ENCODE peak calls at places on chromosomes 11 and 22, in four cellular contexts. One of them, this sample, is unnamed.

GRCh38 chr11:113546757-113547507 is 71.7 kb upstream of the DRD2 start:
- DNase-seq in A549: no peak
- DNase-seq in SK-N-SH: no peak
- DNase-seq in tibial nerve: no peak
- DNase-seq in this sample: no peak

GRCh38 chr11:100152751-100153150 is 534.3 kb upstream of the ARHGAP42 start:
- DNase-seq in A549: no peak
- DNase-seq in SK-N-SH: no peak
- DNase-seq in tibial nerve: no peak
- DNase-seq in this sample: no peak

GRCh38 chr22:47797546-47797945 is 1035.1 kb downstream of the TBC1D22A start:
- DNase-seq in tibial nerve: no peak
- DNase-seq in A549: no peak
- DNase-seq in SK-N-SH: no peak
- DNase-seq in this sample: no peak

GRCh38 chr11:59175104-59175503 is 3.2 kb downstream of the DTX4 start:
- DNase-seq in tibial nerve: no peak
- DNase-seq in SK-N-SH: no peak
- DNase-seq in A549: no peak
- DNase-seq in this sample: no peak

GRCh38 chr11:95917188-95918036 is 6.5 kb downstream of the MTMR2 start:
- DNase-seq in SK-N-SH: peak; percentile 24
- DNase-seq in tibial nerve: no peak
- DNase-seq in A549: no peak
- DNase-seq in this sample: no peak

GRCh38 chr11:1220941-1221721 is 1.7 kb upstream of the MUC5B start:
- DNase-seq in tibial nerve: no peak
- DNase-seq in SK-N-SH: peak; percentile 19
- DNase-seq in A549: no peak
- DNase-seq in this sample: peak; percentile 61

GRCh38 chr11:121337740-121338272 is 45.2 kb downstream of the SC5D start:
- DNase-seq in SK-N-SH: no peak
- DNase-seq in A549: no peak
- DNase-seq in tibial nerve: peak; percentile 40
- DNase-seq in this sample: no peak

GRCh38 chr22:30235687-30236170 is 10.8 kb downstream of the LIF start:
- DNase-seq in tibial nerve: no peak
- DNase-seq in SK-N-SH: no peak
- DNase-seq in A549: peak; percentile 90
- DNase-seq in this sample: no peak

GRCh38 chr11:9150944-9151343 is 59.5 kb upstream of the SCUBE2 start:
- DNase-seq in tibial nerve: no peak
- DNase-seq in SK-N-SH: no peak
- DNase-seq in A549: no peak
- DNase-seq in this sample: no peak

GRCh38 chr11:69972351-69972802 is 105.7 kb upstream of the ANO1 start:
- DNase-seq in A549: no peak
- DNase-seq in SK-N-SH: no peak
- DNase-seq in tibial nerve: no peak
- DNase-seq in this sample: no peak

GRCh38 chr11:44733877-44734276 is 7.1 kb downstream of the TSPAN18 start:
- DNase-seq in A549: no peak
- DNase-seq in SK-N-SH: no peak
- DNase-seq in tibial nerve: no peak
- DNase-seq in this sample: no peak

GRCh38 chr11:47468598-47469214 is 19.8 kb upstream of the RAPSN start:
- DNase-seq in SK-N-SH: no peak
- DNase-seq in tibial nerve: no peak
- DNase-seq in A549: no peak
- DNase-seq in this sample: no peak

GRCh38 chr22:38570841-38571364 is 920 bp upstream of the DMC1 start:
- DNase-seq in SK-N-SH: peak; percentile 26
- DNase-seq in tibial nerve: no peak
- DNase-seq in A549: peak; percentile 28
- DNase-seq in this sample: peak; percentile 64

GRCh38 chr22:42701694-42702093 is 19.0 kb downstream of the A4GALT start:
- DNase-seq in SK-N-SH: no peak
- DNase-seq in A549: no peak
- DNase-seq in tibial nerve: no peak
- DNase-seq in this sample: no peak

GRCh38 chr11:71518506-71519471 is 8.3 kb upstream of the KRTAP5-7 start:
- DNase-seq in tibial nerve: no peak
- DNase-seq in SK-N-SH: no peak
- DNase-seq in A549: no peak
- DNase-seq in this sample: peak; percentile 44

GRCh38 chr11:119168471-119169271 is at the start of gene NLRX1:
- DNase-seq in SK-N-SH: peak; percentile 98
- DNase-seq in tibial nerve: peak; percentile 58
- DNase-seq in A549: peak; percentile 86
- DNase-seq in this sample: peak; percentile 91

GRCh38 chr11:11770921-11771484 is 70.8 kb upstream of the USP47 start:
- DNase-seq in SK-N-SH: no peak
- DNase-seq in A549: no peak
- DNase-seq in tibial nerve: no peak
- DNase-seq in this sample: no peak

GRCh38 chr11:78234006-78234405 is 45.3 kb downstream of the USP35 start:
- DNase-seq in SK-N-SH: no peak
- DNase-seq in A549: no peak
- DNase-seq in tibial nerve: no peak
- DNase-seq in this sample: no peak

GRCh38 chr11:117098269-117099231 is at the start of gene SIK3:
- DNase-seq in tibial nerve: peak; percentile 89
- DNase-seq in SK-N-SH: peak; percentile 100
- DNase-seq in A549: peak; percentile 86
- DNase-seq in this sample: peak; percentile 95

GRCh38 chr11:8283510-8284272 is 20.0 kb upstream of the LMO1 start:
- DNase-seq in A549: no peak
- DNase-seq in tibial nerve: no peak
- DNase-seq in SK-N-SH: peak; percentile 93
- DNase-seq in this sample: peak; percentile 73

GRCh38 chr22:27636716-27637503 is 164.6 kb downstream of the MN1 start:
- DNase-seq in tibial nerve: no peak
- DNase-seq in SK-N-SH: no peak
- DNase-seq in A549: no peak
- DNase-seq in this sample: no peak

GRCh38 chr22:29457730-29458129 is 19.3 kb downstream of the RFPL1 start:
- DNase-seq in tibial nerve: no peak
- DNase-seq in A549: peak; percentile 60
- DNase-seq in SK-N-SH: peak; percentile 78
- DNase-seq in this sample: no peak

GRCh38 chr22:48856308-48856615 is 971.4 kb downstream of the BRD1 start:
- DNase-seq in tibial nerve: no peak
- DNase-seq in A549: no peak
- DNase-seq in SK-N-SH: no peak
- DNase-seq in this sample: peak; percentile 65

GRCh38 chr11:75263944-75264349 is 23.4 kb downstream of the TPBGL start:
- DNase-seq in SK-N-SH: no peak
- DNase-seq in tibial nerve: no peak
- DNase-seq in A549: no peak
- DNase-seq in this sample: no peak

GRCh38 chr11:102733232-102733875 is 8.6 kb upstream of the MMP8 start:
- DNase-seq in tibial nerve: peak; percentile 14
- DNase-seq in A549: peak; percentile 64
- DNase-seq in SK-N-SH: peak; percentile 49
- DNase-seq in this sample: no peak
- H3K4me1 ChIP-seq in tibial nerve: no peaks in the 10 kb centered on the region
- H3K4me1 ChIP-seq in A549: no peaks in the 10 kb centered on the region
- H3K4me1 ChIP-seq in SK-N-SH: no peaks in the 10 kb centered on the region
- H3K4me1 ChIP-seq in this sample: no peaks in the 10 kb centered on the region

GRCh38 chr11:68010058-68011041 is at the start of gene ALDH3B1:
- DNase-seq in A549: peak; percentile 97
- DNase-seq in SK-N-SH: peak; percentile 52
- DNase-seq in tibial nerve: peak; percentile 97
- DNase-seq in this sample: peak; percentile 97
- TF ChIP-seq CTCF in A549: no peak
- TF ChIP-seq CTCF in SK-N-SH: no peak
- TF ChIP-seq CTCF in tibial nerve: peak; percentile 43
- TF ChIP-seq CTCF in this sample: no peak

GRCh38 chr22:46417769-46418168 is 82.3 kb downstream of the TRMU start:
- DNase-seq in tibial nerve: no peak
- DNase-seq in A549: no peak
- DNase-seq in SK-N-SH: no peak
- DNase-seq in this sample: no peak

GRCh38 chr22:46414704-46415103 is 79.2 kb downstream of the TRMU start:
- DNase-seq in tibial nerve: no peak
- DNase-seq in SK-N-SH: no peak
- DNase-seq in A549: no peak
- DNase-seq in this sample: no peak

GRCh38 chr22:46415816-46416536 is 80.5 kb downstream of the TRMU start:
- DNase-seq in SK-N-SH: no peak
- DNase-seq in A549: no peak
- DNase-seq in tibial nerve: no peak
- DNase-seq in this sample: no peak

GRCh38 chr22:46417268-46417580 is 81.7 kb downstream of the TRMU start:
- DNase-seq in SK-N-SH: no peak
- DNase-seq in tibial nerve: no peak
- DNase-seq in A549: no peak
- DNase-seq in this sample: no peak

DNA sequence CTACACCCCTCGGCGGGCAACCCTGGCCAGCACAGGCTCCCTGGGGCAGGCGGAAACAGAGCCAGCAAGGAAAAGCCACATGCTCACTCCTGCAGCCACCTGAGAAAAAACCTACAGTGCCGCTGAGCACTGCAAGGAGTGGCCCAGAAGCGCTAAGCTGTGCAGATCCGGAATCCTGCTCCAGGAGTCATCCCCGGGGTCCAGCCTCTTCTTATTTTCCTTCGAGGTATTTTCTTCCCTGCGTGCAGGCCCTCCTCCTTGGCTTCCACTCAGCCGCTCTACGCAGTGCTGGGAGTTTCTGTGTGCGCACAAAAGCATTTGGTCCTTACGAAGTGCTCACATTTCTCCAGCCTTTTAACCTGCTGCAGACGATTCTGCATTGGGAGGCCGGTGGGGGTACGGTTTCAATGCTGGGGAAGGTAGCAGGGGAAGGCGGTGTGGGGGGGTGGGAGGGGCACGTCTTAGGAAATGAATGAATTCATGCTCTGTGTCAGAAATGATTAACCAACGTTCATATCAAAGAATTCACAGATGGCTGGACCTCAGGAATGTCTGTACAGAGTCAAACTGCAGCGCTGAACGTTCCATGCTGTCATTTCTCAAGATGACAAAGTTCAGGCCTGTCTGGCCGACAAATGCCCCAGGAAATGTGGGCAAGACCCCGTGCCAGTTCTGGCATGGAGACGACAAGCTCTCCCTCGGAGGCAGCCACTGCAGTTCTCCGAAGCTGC is 81.2 kb downstream of the TRMU start:
- DNase-seq in A549: no peak
- DNase-seq in tibial nerve: no peak
- DNase-seq in SK-N-SH: no peak
- DNase-seq in this sample: no peak
- TF ChIP-seq EP300 in A549: no peak
- TF ChIP-seq EP300 in tibial nerve: no peak
- TF ChIP-seq EP300 in SK-N-SH: no peak
- TF ChIP-seq EP300 in this sample: no peak

DNA sequence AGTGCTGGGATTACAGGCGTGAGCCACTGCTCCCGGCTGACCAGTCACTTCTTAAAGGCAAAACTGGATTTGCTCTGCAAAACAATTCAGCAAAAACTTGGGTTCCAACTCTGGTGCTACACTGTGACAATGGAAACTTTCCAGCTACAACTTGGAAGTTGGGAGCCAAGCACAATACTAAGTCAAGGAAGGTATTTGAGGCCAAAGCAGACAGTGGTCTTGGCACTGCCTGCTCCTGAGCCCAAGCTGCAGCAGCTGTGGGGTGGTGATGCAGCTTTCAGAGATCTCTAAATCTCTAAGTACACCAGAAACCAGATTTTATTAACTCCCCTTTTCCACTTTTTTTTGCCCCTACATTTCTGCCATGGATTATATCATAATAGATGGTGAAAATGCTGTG is 17.5 kb downstream of the ADM start:
- DNase-seq in A549: no peak
- DNase-seq in SK-N-SH: no peak
- DNase-seq in tibial nerve: no peak
- DNase-seq in this sample: no peak
- H3K4me1 ChIP-seq in A549: peaks cover 58% of the 10 kb centered on the region
- H3K4me1 ChIP-seq in SK-N-SH: peaks cover 42% of the 10 kb centered on the region
- H3K4me1 ChIP-seq in tibial nerve: peaks cover 16% of the 10 kb centered on the region
- H3K4me1 ChIP-seq in this sample: peaks cover 43% of the 10 kb centered on the region

GRCh38 chr11:27693398-27693797 is 6.9 kb downstream of the BDNF start:
- DNase-seq in A549: no peak
- DNase-seq in tibial nerve: no peak
- DNase-seq in SK-N-SH: no peak
- DNase-seq in this sample: no peak

GRCh38 chr11:27696112-27696511 is 4.1 kb downstream of the BDNF start:
- DNase-seq in SK-N-SH: no peak
- DNase-seq in A549: no peak
- DNase-seq in tibial nerve: no peak
- DNase-seq in this sample: no peak

GRCh38 chr11:27696961-27697360 is 3.3 kb downstream of the BDNF start:
- DNase-seq in A549: no peak
- DNase-seq in tibial nerve: no peak
- DNase-seq in SK-N-SH: no peak
- DNase-seq in this sample: no peak

GRCh38 chr11:27697679-27698275 is 2.5 kb downstream of the BDNF start:
- DNase-seq in tibial nerve: no peak
- DNase-seq in A549: no peak
- DNase-seq in SK-N-SH: no peak
- DNase-seq in this sample: no peak

GRCh38 chr11:27694992-27695391 is 5.3 kb downstream of the BDNF start:
- DNase-seq in tibial nerve: no peak
- DNase-seq in A549: peak; percentile 51
- DNase-seq in SK-N-SH: peak; percentile 14
- DNase-seq in this sample: no peak
- TF ChIP-seq CTCF in tibial nerve: no peak
- TF ChIP-seq CTCF in A549: peak; percentile 68
- TF ChIP-seq CTCF in SK-N-SH: peak; percentile 63
- TF ChIP-seq CTCF in this sample: no peak

DNA sequence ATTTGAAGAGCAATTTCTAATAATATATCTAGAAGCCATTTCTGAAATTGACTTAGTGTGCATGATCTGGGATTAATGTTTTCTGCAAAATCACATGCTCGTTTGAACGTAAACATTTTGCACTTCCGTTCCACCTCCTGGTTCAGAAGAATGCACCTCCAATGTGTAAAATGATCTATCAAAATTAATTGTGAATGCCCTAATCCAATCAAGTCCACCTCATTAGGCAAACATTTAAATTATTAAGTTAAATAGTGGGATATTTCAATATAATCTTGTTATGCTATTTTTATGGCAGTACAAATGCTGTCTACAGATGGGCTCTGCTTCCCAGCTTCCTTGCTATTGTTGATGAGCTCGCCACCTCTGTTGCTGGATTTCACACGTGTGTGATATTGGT is 542.5 kb downstream of the INSC start:
- DNase-seq in tibial nerve: no peak
- DNase-seq in A549: no peak
- DNase-seq in SK-N-SH: no peak
- DNase-seq in this sample: no peak
- TF ChIP-seq EP300 in tibial nerve: no peak
- TF ChIP-seq EP300 in A549: no peak
- TF ChIP-seq EP300 in SK-N-SH: no peak
- TF ChIP-seq EP300 in this sample: no peak

This sample was measured in suprapubic skin.